ENCODE peak calls at places on chromosomes 16 and 17, in eight cellular contexts. One of them, this sample, is unnamed.

GRCh38 chr17:81163703-81164413 is 1.4 kb upstream of the PVALEF start:
- DNase-seq in breast epithelium: no peak
- DNase-seq in sigmoid colon: no peak
- DNase-seq in H1: no peak
- DNase-seq in prostate gland: no peak
- DNase-seq in HCT116: no peak
- DNase-seq in esophagus muscularis mucosa: no peak
- DNase-seq in suprapubic skin: no peak
- DNase-seq in this sample: no peak

GRCh38 chr16:78183437-78183836 is 84.0 kb downstream of the WWOX start:
- DNase-seq in breast epithelium: no peak
- DNase-seq in sigmoid colon: no peak
- DNase-seq in H1: no peak
- DNase-seq in prostate gland: no peak
- DNase-seq in HCT116: no peak
- DNase-seq in esophagus muscularis mucosa: peak
- DNase-seq in suprapubic skin: no peak
- DNase-seq in this sample: no peak

GRCh38 chr17:72474740-72475477 is 354.1 kb downstream of the SOX9 start:
- DNase-seq in breast epithelium: no peak
- DNase-seq in sigmoid colon: peak
- DNase-seq in H1: no peak
- DNase-seq in prostate gland: no peak
- DNase-seq in HCT116: no peak
- DNase-seq in esophagus muscularis mucosa: no peak
- DNase-seq in suprapubic skin: no peak
- DNase-seq in this sample: no peak

GRCh38 chr16:65634291-65634690 is 512.4 kb upstream of the CDH11 start:
- DNase-seq in breast epithelium: no peak
- DNase-seq in sigmoid colon: no peak
- DNase-seq in H1: no peak
- DNase-seq in prostate gland: no peak
- DNase-seq in HCT116: no peak
- DNase-seq in esophagus muscularis mucosa: no peak
- DNase-seq in suprapubic skin: no peak
- DNase-seq in this sample: no peak

GRCh38 chr17:59561042-59561441 is 4.4 kb upstream of the DHX40 start:
- DNase-seq in breast epithelium: no peak
- DNase-seq in sigmoid colon: no peak
- DNase-seq in H1: no peak
- DNase-seq in prostate gland: no peak
- DNase-seq in HCT116: peak
- DNase-seq in esophagus muscularis mucosa: no peak
- DNase-seq in suprapubic skin: no peak
- DNase-seq in this sample: peak

GRCh38 chr17:74151551-74152315 is 51.7 kb upstream of the RPL38 start:
- DNase-seq in breast epithelium: no peak
- DNase-seq in sigmoid colon: no peak
- DNase-seq in H1: no peak
- DNase-seq in prostate gland: no peak
- DNase-seq in HCT116: no peak
- DNase-seq in esophagus muscularis mucosa: peak
- DNase-seq in suprapubic skin: peak
- DNase-seq in this sample: no peak

GRCh38 chr16:1712791-1713261 is 6.8 kb downstream of the MAPK8IP3 start:
- DNase-seq in breast epithelium: no peak
- DNase-seq in sigmoid colon: no peak
- DNase-seq in H1: no peak
- DNase-seq in prostate gland: no peak
- DNase-seq in HCT116: no peak
- DNase-seq in esophagus muscularis mucosa: no peak
- DNase-seq in suprapubic skin: no peak
- DNase-seq in this sample: no peak

GRCh38 chr16:83420206-83420760 is 387.5 kb upstream of the HSBP1 start:
- DNase-seq in breast epithelium: no peak
- DNase-seq in sigmoid colon: no peak
- DNase-seq in H1: no peak
- DNase-seq in prostate gland: no peak
- DNase-seq in HCT116: no peak
- DNase-seq in esophagus muscularis mucosa: peak
- DNase-seq in suprapubic skin: no peak
- DNase-seq in this sample: no peak

GRCh38 chr17:47806026-47806912 is 15.3 kb downstream of the OSBPL7 start:
- DNase-seq in breast epithelium: no peak
- DNase-seq in sigmoid colon: no peak
- DNase-seq in H1: no peak
- DNase-seq in prostate gland: no peak
- DNase-seq in HCT116: no peak
- DNase-seq in esophagus muscularis mucosa: no peak
- DNase-seq in suprapubic skin: peak
- DNase-seq in this sample: no peak

GRCh38 chr16:81900014-81900413 is 111.3 kb downstream of the SDR42E1 start:
- DNase-seq in breast epithelium: no peak
- DNase-seq in sigmoid colon: no peak
- DNase-seq in H1: no peak
- DNase-seq in prostate gland: no peak
- DNase-seq in HCT116: no peak
- DNase-seq in esophagus muscularis mucosa: no peak
- DNase-seq in suprapubic skin: no peak
- DNase-seq in this sample: no peak

GRCh38 chr16:81904320-81904719 is 107.0 kb downstream of the SDR42E1 start:
- DNase-seq in breast epithelium: no peak
- DNase-seq in sigmoid colon: peak
- DNase-seq in H1: no peak
- DNase-seq in prostate gland: no peak
- DNase-seq in HCT116: no peak
- DNase-seq in esophagus muscularis mucosa: no peak
- DNase-seq in suprapubic skin: no peak
- DNase-seq in this sample: no peak

GRCh38 chr16:81900456-81900855 is 110.8 kb downstream of the SDR42E1 start:
- DNase-seq in breast epithelium: no peak
- DNase-seq in sigmoid colon: peak
- DNase-seq in H1: no peak
- DNase-seq in prostate gland: no peak
- DNase-seq in HCT116: no peak
- DNase-seq in esophagus muscularis mucosa: no peak
- DNase-seq in suprapubic skin: no peak
- DNase-seq in this sample: no peak

GRCh38 chr16:81901483-81901882 is 109.8 kb downstream of the SDR42E1 start:
- DNase-seq in breast epithelium: no peak
- DNase-seq in sigmoid colon: peak
- DNase-seq in H1: no peak
- DNase-seq in prostate gland: peak
- DNase-seq in HCT116: no peak
- DNase-seq in esophagus muscularis mucosa: no peak
- DNase-seq in suprapubic skin: no peak
- DNase-seq in this sample: no peak

DNA sequence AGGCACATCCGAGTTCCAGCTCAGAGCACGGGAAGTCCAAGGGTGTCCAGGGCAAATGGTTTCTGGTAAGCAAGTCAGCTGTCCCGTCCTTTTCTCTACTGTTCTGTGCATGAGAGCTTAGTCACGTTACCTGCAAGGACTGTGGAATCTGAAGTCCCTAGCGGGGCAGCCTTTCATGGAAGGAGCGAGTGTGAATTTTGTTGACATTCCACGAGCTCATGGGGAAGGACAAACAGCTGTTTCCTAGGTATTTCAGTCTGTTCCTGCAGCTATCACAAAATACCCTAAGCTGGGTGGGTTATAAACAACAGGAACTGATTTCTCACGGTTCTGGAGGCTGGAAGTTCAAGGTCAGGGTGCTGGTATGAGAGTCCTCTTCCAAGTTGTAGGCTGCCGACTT is 109.2 kb downstream of the SDR42E1 start:
- DNase-seq in breast epithelium: no peak
- DNase-seq in sigmoid colon: peak
- DNase-seq in H1: no peak
- DNase-seq in prostate gland: no peak
- DNase-seq in HCT116: no peak
- DNase-seq in esophagus muscularis mucosa: no peak
- DNase-seq in suprapubic skin: no peak
- DNase-seq in this sample: no peak
- TF ChIP-seq POLR2AphosphoS5 in breast epithelium: no peak
- TF ChIP-seq POLR2AphosphoS5 in sigmoid colon: no peak
- TF ChIP-seq POLR2AphosphoS5 in H1: no peak
- TF ChIP-seq POLR2AphosphoS5 in prostate gland: no peak
- TF ChIP-seq POLR2AphosphoS5 in HCT116: no peak
- TF ChIP-seq POLR2AphosphoS5 in esophagus muscularis mucosa: no peak
- TF ChIP-seq POLR2AphosphoS5 in suprapubic skin: no peak
- TF ChIP-seq POLR2AphosphoS5 in this sample: no peak

DNA sequence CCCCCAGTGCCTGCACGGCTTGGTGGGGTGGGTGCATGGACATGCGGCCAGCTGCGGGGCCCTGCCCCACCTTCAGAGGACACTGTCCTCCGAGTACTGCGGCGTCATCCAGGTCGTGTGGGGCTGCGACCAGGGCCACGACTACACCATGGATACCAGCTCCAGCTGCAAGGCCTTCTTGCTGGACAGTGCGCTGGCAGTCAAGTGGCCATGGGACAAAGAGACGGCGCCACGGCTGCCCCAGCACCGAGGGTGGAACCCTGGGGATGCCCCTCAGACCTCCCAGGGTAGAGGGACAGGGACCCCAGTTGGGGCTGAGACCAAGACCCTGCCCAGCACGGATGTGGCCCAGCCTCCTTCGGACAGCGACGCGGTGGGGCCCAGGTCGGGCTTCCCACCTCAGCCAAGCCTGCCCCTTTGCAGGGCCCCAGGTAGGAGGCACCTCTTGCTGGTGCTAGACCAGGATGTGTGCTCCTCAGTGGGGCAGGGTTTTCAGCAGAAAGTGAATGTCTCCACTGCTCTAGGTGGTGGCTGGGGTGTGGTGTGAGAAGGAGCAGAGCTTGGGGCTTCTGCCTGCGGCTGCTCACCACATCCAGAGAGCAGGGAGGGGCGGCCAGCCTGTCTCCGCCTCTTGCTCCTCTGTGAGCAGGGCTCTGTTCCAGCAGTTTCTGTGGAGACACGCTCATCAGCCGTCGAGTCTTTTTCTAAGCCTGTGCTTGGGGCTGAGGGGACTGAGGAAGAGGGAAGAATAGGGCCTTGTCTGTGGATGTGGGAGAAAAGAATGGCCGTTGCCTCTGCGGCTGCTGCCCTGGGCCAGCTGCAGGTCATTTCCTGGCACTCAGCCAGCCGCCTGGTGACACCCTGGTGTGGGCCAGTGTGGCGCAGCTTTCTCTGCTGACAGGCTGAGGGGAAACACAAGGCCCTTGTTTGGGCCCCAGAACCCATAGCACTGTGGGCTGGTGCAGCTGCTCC is 2.2 kb downstream of the ZNF276 start:
- DNase-seq in breast epithelium: no peak
- DNase-seq in sigmoid colon: peak
- DNase-seq in H1: no peak
- DNase-seq in prostate gland: no peak
- DNase-seq in HCT116: no peak
- DNase-seq in esophagus muscularis mucosa: no peak
- DNase-seq in suprapubic skin: no peak
- DNase-seq in this sample: no peak
- H3K4me3 ChIP-seq in breast epithelium: peak
- H3K4me3 ChIP-seq in sigmoid colon: peak
- H3K4me3 ChIP-seq in H1: no peak
- H3K4me3 ChIP-seq in prostate gland: peak
- H3K4me3 ChIP-seq in HCT116: peak
- H3K4me3 ChIP-seq in esophagus muscularis mucosa: peak
- H3K4me3 ChIP-seq in suprapubic skin: peak
- H3K4me3 ChIP-seq in this sample: peak

DNA sequence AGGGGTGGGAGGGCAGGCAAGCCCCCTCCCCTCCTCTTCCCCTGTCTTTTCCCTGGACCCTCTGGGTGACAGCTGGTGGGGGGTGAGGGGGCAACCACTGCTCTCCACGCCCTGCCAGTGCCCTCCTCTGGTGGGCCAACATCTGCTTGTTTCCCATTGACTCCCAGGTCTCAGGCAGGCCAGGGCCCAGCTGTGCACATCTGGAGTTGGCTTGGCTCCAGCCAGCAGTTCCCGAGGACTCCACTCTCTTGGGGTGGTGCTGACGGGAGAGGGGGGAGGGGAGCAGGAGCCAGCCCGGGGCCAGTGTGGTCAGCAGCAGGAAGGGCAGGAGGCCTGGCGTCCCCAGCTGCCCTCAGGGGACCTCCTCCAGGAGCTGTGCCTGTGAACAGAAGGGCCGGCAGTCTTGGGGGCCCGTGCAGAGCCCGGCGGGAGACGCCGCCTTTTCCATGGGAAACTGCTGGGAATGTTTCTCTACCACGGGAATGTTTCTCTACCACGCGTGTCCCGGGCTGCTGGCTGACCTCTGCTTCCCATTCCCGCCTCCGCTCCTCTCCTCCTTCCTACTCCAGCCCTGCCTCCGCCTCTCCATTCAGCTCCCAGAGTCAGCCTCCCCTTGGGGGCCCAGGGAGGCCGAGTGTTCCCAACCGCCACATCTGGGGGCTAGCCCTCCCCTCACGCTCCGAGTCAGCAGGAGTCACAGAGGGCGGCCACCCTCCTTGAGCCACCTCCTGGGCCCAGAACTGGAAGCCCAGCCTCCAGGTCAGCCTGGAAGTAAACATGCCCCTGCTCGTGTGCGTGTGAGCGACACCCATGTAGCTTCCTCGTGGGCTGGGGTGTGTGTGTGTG is 7.6 kb downstream of the CYGB start:
- DNase-seq in breast epithelium: peak
- DNase-seq in sigmoid colon: peak
- DNase-seq in H1: no peak
- DNase-seq in prostate gland: no peak
- DNase-seq in HCT116: no peak
- DNase-seq in esophagus muscularis mucosa: no peak
- DNase-seq in suprapubic skin: peak
- DNase-seq in this sample: no peak
- TF ChIP-seq POLR2AphosphoS5 in breast epithelium: peak
- TF ChIP-seq POLR2AphosphoS5 in sigmoid colon: peak
- TF ChIP-seq POLR2AphosphoS5 in H1: no peak
- TF ChIP-seq POLR2AphosphoS5 in prostate gland: no peak
- TF ChIP-seq POLR2AphosphoS5 in HCT116: no peak
- TF ChIP-seq POLR2AphosphoS5 in esophagus muscularis mucosa: peak
- TF ChIP-seq POLR2AphosphoS5 in suprapubic skin: no peak
- TF ChIP-seq POLR2AphosphoS5 in this sample: no peak

DNA sequence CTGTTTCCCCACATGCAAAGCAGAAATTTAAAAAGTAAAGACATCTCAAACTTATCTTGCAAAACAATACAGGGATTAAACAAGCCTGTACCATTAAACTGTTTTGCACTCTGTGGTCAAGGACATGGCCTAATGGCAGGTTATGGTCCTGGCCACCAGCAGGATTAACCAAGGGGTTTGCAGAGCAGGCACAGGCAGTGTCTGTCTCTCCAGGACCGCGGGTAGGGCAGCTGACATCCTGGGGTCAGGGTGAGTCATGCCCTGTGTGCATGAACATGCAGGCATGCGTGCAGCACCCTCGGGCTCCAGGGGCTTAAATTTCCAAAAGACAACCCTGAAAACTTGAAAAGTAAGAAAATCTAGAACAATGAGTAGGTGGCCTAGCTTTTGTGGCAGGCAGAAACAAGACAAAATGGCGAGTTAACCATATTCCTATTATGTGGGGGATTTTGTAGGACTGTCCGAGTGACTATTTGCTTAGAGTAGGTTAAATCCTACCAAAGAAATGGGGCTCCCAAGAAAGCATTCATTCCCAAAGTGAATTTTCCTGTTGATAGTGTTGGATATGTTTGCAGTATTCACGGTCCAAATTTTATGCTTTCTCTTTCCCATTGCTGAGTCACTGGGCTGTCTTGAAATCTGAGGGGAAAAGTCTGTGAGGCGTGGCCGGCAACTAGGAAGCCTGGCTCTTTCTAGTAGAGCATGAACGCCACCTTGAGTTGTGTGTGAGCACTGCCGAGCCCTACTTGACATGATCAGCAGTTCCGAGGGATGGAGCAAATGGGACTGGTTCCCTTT is 158.4 kb upstream of the FAM20A start:
- DNase-seq in breast epithelium: peak
- DNase-seq in sigmoid colon: peak
- DNase-seq in H1: peak
- DNase-seq in prostate gland: peak
- DNase-seq in HCT116: peak
- DNase-seq in esophagus muscularis mucosa: peak
- DNase-seq in suprapubic skin: peak
- DNase-seq in this sample: peak
- H3K4me3 ChIP-seq in breast epithelium: peak
- H3K4me3 ChIP-seq in sigmoid colon: peak
- H3K4me3 ChIP-seq in H1: no peak
- H3K4me3 ChIP-seq in prostate gland: peak
- H3K4me3 ChIP-seq in HCT116: peak
- H3K4me3 ChIP-seq in esophagus muscularis mucosa: peak
- H3K4me3 ChIP-seq in suprapubic skin: peak
- H3K4me3 ChIP-seq in this sample: peak